ENCODE peak calls at places on chromosomes 1 and 21, in ten cellular contexts. One of them, this sample, is unnamed.

GRCh38 chr1:1349256-1350012 is at the start of gene DVL1:
- DNase-seq in WTC11: peak
- DNase-seq in fibroblast of the conjunctiva: peak
- DNase-seq in DMS79 treated with DMSO at 0.1 percent for 48 hours: peak
- DNase-seq in T1000: peak
- DNase-seq in Caki2: peak
- DNase-seq in HCEC 1CT: peak
- DNase-seq in AG08396: peak
- DNase-seq in GF-D8: no peak
- DNase-seq in effector CD8-positive, alpha-beta T cell: peak
- DNase-seq in this sample: peak

GRCh38 chr21:41651396-41651795 is 115.5 kb downstream of the RIPK4 start:
- DNase-seq in WTC11: no peak
- DNase-seq in fibroblast of the conjunctiva: no peak
- DNase-seq in DMS79 treated with DMSO at 0.1 percent for 48 hours: no peak
- DNase-seq in T1000: no peak
- DNase-seq in Caki2: no peak
- DNase-seq in HCEC 1CT: no peak
- DNase-seq in AG08396: no peak
- DNase-seq in GF-D8: no peak
- DNase-seq in effector CD8-positive, alpha-beta T cell: no peak
- DNase-seq in this sample: no peak

GRCh38 chr21:19609611-19610010 is 1206.0 kb upstream of the TMPRSS15 start:
- DNase-seq in WTC11: no peak
- DNase-seq in fibroblast of the conjunctiva: no peak
- DNase-seq in DMS79 treated with DMSO at 0.1 percent for 48 hours: no peak
- DNase-seq in T1000: no peak
- DNase-seq in Caki2: no peak
- DNase-seq in HCEC 1CT: no peak
- DNase-seq in AG08396: no peak
- DNase-seq in GF-D8: no peak
- DNase-seq in effector CD8-positive, alpha-beta T cell: no peak
- DNase-seq in this sample: no peak

GRCh38 chr1:159936284-159936904 is 9.0 kb downstream of the IGSF9 start:
- DNase-seq in WTC11: peak
- DNase-seq in fibroblast of the conjunctiva: no peak
- DNase-seq in DMS79 treated with DMSO at 0.1 percent for 48 hours: peak
- DNase-seq in T1000: peak
- DNase-seq in Caki2: peak
- DNase-seq in HCEC 1CT: peak
- DNase-seq in AG08396: peak
- DNase-seq in GF-D8: peak
- DNase-seq in effector CD8-positive, alpha-beta T cell: peak
- DNase-seq in this sample: peak

GRCh38 chr1:76281306-76281705 is 206.8 kb downstream of the ST6GALNAC3 start:
- DNase-seq in WTC11: no peak
- DNase-seq in fibroblast of the conjunctiva: no peak
- DNase-seq in DMS79 treated with DMSO at 0.1 percent for 48 hours: peak
- DNase-seq in T1000: no peak
- DNase-seq in Caki2: no peak
- DNase-seq in HCEC 1CT: no peak
- DNase-seq in AG08396: no peak
- DNase-seq in GF-D8: no peak
- DNase-seq in effector CD8-positive, alpha-beta T cell: no peak
- DNase-seq in this sample: no peak

GRCh38 chr21:17738171-17738953 is 80.8 kb downstream of the C21orf91 start:
- DNase-seq in WTC11: no peak
- DNase-seq in fibroblast of the conjunctiva: no peak
- DNase-seq in DMS79 treated with DMSO at 0.1 percent for 48 hours: no peak
- DNase-seq in T1000: no peak
- DNase-seq in Caki2: no peak
- DNase-seq in HCEC 1CT: no peak
- DNase-seq in AG08396: no peak
- DNase-seq in GF-D8: no peak
- DNase-seq in effector CD8-positive, alpha-beta T cell: no peak
- DNase-seq in this sample: no peak

GRCh38 chr1:192958871-192959270 is 100.3 kb downstream of the UCHL5 start:
- DNase-seq in WTC11: no peak
- DNase-seq in fibroblast of the conjunctiva: peak
- DNase-seq in DMS79 treated with DMSO at 0.1 percent for 48 hours: no peak
- DNase-seq in T1000: no peak
- DNase-seq in Caki2: no peak
- DNase-seq in HCEC 1CT: no peak
- DNase-seq in AG08396: no peak
- DNase-seq in GF-D8: no peak
- DNase-seq in effector CD8-positive, alpha-beta T cell: no peak
- DNase-seq in this sample: no peak

GRCh38 chr1:25556791-25557476 is 13.5 kb downstream of the LDLRAP1 start:
- DNase-seq in WTC11: no peak
- DNase-seq in fibroblast of the conjunctiva: no peak
- DNase-seq in DMS79 treated with DMSO at 0.1 percent for 48 hours: no peak
- DNase-seq in T1000: no peak
- DNase-seq in Caki2: peak
- DNase-seq in HCEC 1CT: peak
- DNase-seq in AG08396: peak
- DNase-seq in GF-D8: peak
- DNase-seq in effector CD8-positive, alpha-beta T cell: no peak
- DNase-seq in this sample: no peak

GRCh38 chr1:231986631-231987291 is 360.2 kb downstream of the DISC1 start:
- DNase-seq in WTC11: no peak
- DNase-seq in fibroblast of the conjunctiva: peak
- DNase-seq in DMS79 treated with DMSO at 0.1 percent for 48 hours: no peak
- DNase-seq in T1000: no peak
- DNase-seq in Caki2: no peak
- DNase-seq in HCEC 1CT: no peak
- DNase-seq in AG08396: no peak
- DNase-seq in GF-D8: no peak
- DNase-seq in effector CD8-positive, alpha-beta T cell: no peak
- DNase-seq in this sample: no peak

GRCh38 chr1:201851949-201852348 is 23.0 kb downstream of the IPO9 start:
- DNase-seq in WTC11: no peak
- DNase-seq in fibroblast of the conjunctiva: no peak
- DNase-seq in DMS79 treated with DMSO at 0.1 percent for 48 hours: no peak
- DNase-seq in T1000: no peak
- DNase-seq in Caki2: no peak
- DNase-seq in HCEC 1CT: no peak
- DNase-seq in AG08396: no peak
- DNase-seq in GF-D8: no peak
- DNase-seq in effector CD8-positive, alpha-beta T cell: no peak
- DNase-seq in this sample: no peak

GRCh38 chr21:17613242-17613676 is 558 bp upstream of the BTG3 start:
- DNase-seq in WTC11: no peak
- DNase-seq in fibroblast of the conjunctiva: no peak
- DNase-seq in DMS79 treated with DMSO at 0.1 percent for 48 hours: peak
- DNase-seq in T1000: no peak
- DNase-seq in Caki2: peak
- DNase-seq in HCEC 1CT: peak
- DNase-seq in AG08396: peak
- DNase-seq in GF-D8: no peak
- DNase-seq in effector CD8-positive, alpha-beta T cell: peak
- DNase-seq in this sample: no peak

GRCh38 chr1:221776495-221777413 is 34.9 kb upstream of the DUSP10 start:
- DNase-seq in WTC11: no peak
- DNase-seq in fibroblast of the conjunctiva: no peak
- DNase-seq in DMS79 treated with DMSO at 0.1 percent for 48 hours: no peak
- DNase-seq in T1000: no peak
- DNase-seq in Caki2: no peak
- DNase-seq in HCEC 1CT: no peak
- DNase-seq in AG08396: no peak
- DNase-seq in GF-D8: no peak
- DNase-seq in effector CD8-positive, alpha-beta T cell: no peak
- DNase-seq in this sample: no peak

GRCh38 chr1:198259336-198260109 is 102.7 kb downstream of the NEK7 start:
- DNase-seq in WTC11: no peak
- DNase-seq in fibroblast of the conjunctiva: no peak
- DNase-seq in DMS79 treated with DMSO at 0.1 percent for 48 hours: no peak
- DNase-seq in T1000: no peak
- DNase-seq in Caki2: no peak
- DNase-seq in HCEC 1CT: peak
- DNase-seq in AG08396: no peak
- DNase-seq in GF-D8: no peak
- DNase-seq in effector CD8-positive, alpha-beta T cell: no peak
- DNase-seq in this sample: no peak

GRCh38 chr1:91555821-91556531 is 55.3 kb downstream of the CDC7 start:
- DNase-seq in WTC11: no peak
- DNase-seq in fibroblast of the conjunctiva: no peak
- DNase-seq in DMS79 treated with DMSO at 0.1 percent for 48 hours: no peak
- DNase-seq in T1000: no peak
- DNase-seq in Caki2: no peak
- DNase-seq in HCEC 1CT: peak
- DNase-seq in AG08396: peak
- DNase-seq in GF-D8: no peak
- DNase-seq in effector CD8-positive, alpha-beta T cell: no peak
- DNase-seq in this sample: no peak

GRCh38 chr1:153783233-153784190 is 8.3 kb downstream of the SLC27A3 start:
- DNase-seq in WTC11: peak
- DNase-seq in fibroblast of the conjunctiva: peak
- DNase-seq in DMS79 treated with DMSO at 0.1 percent for 48 hours: peak
- DNase-seq in T1000: peak
- DNase-seq in Caki2: peak
- DNase-seq in HCEC 1CT: peak
- DNase-seq in AG08396: peak
- DNase-seq in GF-D8: peak
- DNase-seq in effector CD8-positive, alpha-beta T cell: peak
- DNase-seq in this sample: peak

GRCh38 chr1:176102700-176103244 is 104.3 kb downstream of the COP1 start:
- DNase-seq in WTC11: no peak
- DNase-seq in fibroblast of the conjunctiva: no peak
- DNase-seq in DMS79 treated with DMSO at 0.1 percent for 48 hours: no peak
- DNase-seq in T1000: no peak
- DNase-seq in Caki2: no peak
- DNase-seq in HCEC 1CT: peak
- DNase-seq in AG08396: no peak
- DNase-seq in GF-D8: no peak
- DNase-seq in effector CD8-positive, alpha-beta T cell: no peak
- DNase-seq in this sample: no peak

GRCh38 chr1:159800177-159800935 is 1.8 kb upstream of the FCRL6 start:
- DNase-seq in WTC11: no peak
- DNase-seq in fibroblast of the conjunctiva: no peak
- DNase-seq in DMS79 treated with DMSO at 0.1 percent for 48 hours: no peak
- DNase-seq in T1000: no peak
- DNase-seq in Caki2: no peak
- DNase-seq in HCEC 1CT: peak
- DNase-seq in AG08396: no peak
- DNase-seq in GF-D8: no peak
- DNase-seq in effector CD8-positive, alpha-beta T cell: no peak
- DNase-seq in this sample: no peak

GRCh38 chr1:204837440-204838084 is 33.1 kb upstream of the NFASC start:
- DNase-seq in WTC11: peak
- DNase-seq in fibroblast of the conjunctiva: peak
- DNase-seq in DMS79 treated with DMSO at 0.1 percent for 48 hours: no peak
- DNase-seq in T1000: no peak
- DNase-seq in Caki2: peak
- DNase-seq in HCEC 1CT: peak
- DNase-seq in AG08396: peak
- DNase-seq in GF-D8: no peak
- DNase-seq in effector CD8-positive, alpha-beta T cell: no peak
- DNase-seq in this sample: peak

GRCh38 chr1:62367005-62367547 is 47.8 kb upstream of the KANK4 start:
- DNase-seq in WTC11: no peak
- DNase-seq in fibroblast of the conjunctiva: no peak
- DNase-seq in DMS79 treated with DMSO at 0.1 percent for 48 hours: no peak
- DNase-seq in T1000: no peak
- DNase-seq in Caki2: no peak
- DNase-seq in HCEC 1CT: no peak
- DNase-seq in AG08396: no peak
- DNase-seq in GF-D8: no peak
- DNase-seq in effector CD8-positive, alpha-beta T cell: no peak
- DNase-seq in this sample: no peak

GRCh38 chr1:61743716-61744620 is 1.7 kb downstream of the PATJ start:
- DNase-seq in WTC11: no peak
- DNase-seq in fibroblast of the conjunctiva: no peak
- DNase-seq in DMS79 treated with DMSO at 0.1 percent for 48 hours: no peak
- DNase-seq in T1000: no peak
- DNase-seq in Caki2: peak
- DNase-seq in HCEC 1CT: no peak
- DNase-seq in AG08396: no peak
- DNase-seq in GF-D8: no peak
- DNase-seq in effector CD8-positive, alpha-beta T cell: no peak
- DNase-seq in this sample: no peak

GRCh38 chr21:46029201-46029924 is 47.8 kb downstream of the COL6A1 start:
- DNase-seq in WTC11: no peak
- DNase-seq in fibroblast of the conjunctiva: no peak
- DNase-seq in DMS79 treated with DMSO at 0.1 percent for 48 hours: no peak
- DNase-seq in T1000: no peak
- DNase-seq in Caki2: no peak
- DNase-seq in HCEC 1CT: no peak
- DNase-seq in AG08396: peak
- DNase-seq in GF-D8: no peak
- DNase-seq in effector CD8-positive, alpha-beta T cell: no peak
- DNase-seq in this sample: no peak

GRCh38 chr1:203440780-203441179 is 34.8 kb upstream of the PRELP start:
- DNase-seq in WTC11: peak
- DNase-seq in fibroblast of the conjunctiva: peak
- DNase-seq in DMS79 treated with DMSO at 0.1 percent for 48 hours: peak
- DNase-seq in T1000: no peak
- DNase-seq in Caki2: peak
- DNase-seq in HCEC 1CT: peak
- DNase-seq in AG08396: peak
- DNase-seq in GF-D8: no peak
- DNase-seq in effector CD8-positive, alpha-beta T cell: no peak
- DNase-seq in this sample: peak

GRCh38 chr1:165824269-165824643 is 3.2 kb upstream of the UCK2 start:
- DNase-seq in WTC11: no peak
- DNase-seq in fibroblast of the conjunctiva: no peak
- DNase-seq in DMS79 treated with DMSO at 0.1 percent for 48 hours: peak
- DNase-seq in T1000: no peak
- DNase-seq in Caki2: peak
- DNase-seq in HCEC 1CT: no peak
- DNase-seq in AG08396: no peak
- DNase-seq in GF-D8: no peak
- DNase-seq in effector CD8-positive, alpha-beta T cell: no peak
- DNase-seq in this sample: no peak

GRCh38 chr1:17605582-17606344 is 66.3 kb downstream of the ARHGEF10L start:
- DNase-seq in WTC11: no peak
- DNase-seq in fibroblast of the conjunctiva: no peak
- DNase-seq in DMS79 treated with DMSO at 0.1 percent for 48 hours: peak
- DNase-seq in T1000: no peak
- DNase-seq in Caki2: no peak
- DNase-seq in HCEC 1CT: no peak
- DNase-seq in AG08396: no peak
- DNase-seq in GF-D8: no peak
- DNase-seq in effector CD8-positive, alpha-beta T cell: no peak
- DNase-seq in this sample: no peak